ENCODE peak calls at places on chromosome 11, in four cellular contexts. U is body of pancreas, N is gastrocnemius medialis, V is ovary. O is an unnamed sample. For H3K4me1, the result is how much of the 10 kb centered on the place peaks cover.

GRCh38 chr11:83736689-83737088 is 450.5 kb upstream of the CCDC90B start:
- DNase-seq in U (no peak), N (no peak), V (no peak), O (no peak)

GRCh38 chr11:19352072-19352735 is 111.5 kb upstream of the E2F8 start:
- DNase-seq in U (no peak), N (no peak), V (no peak), O (no peak)

GRCh38 chr11:9384535-9385287 is at the start of gene IPO7:
- DNase-seq in U (peak), N (peak), V (peak), O (no peak)

GRCh38 chr11:132142554-132142953 is 772.1 kb downstream of the NTM start:
- DNase-seq in U (no peak), N (no peak), V (no peak), O (no peak)

GRCh38 chr11:123184531-123184930 is 10.5 kb downstream of the CLMP start:
- DNase-seq in U (no peak), N (no peak), V (no peak), O (no peak)

GRCh38 chr11:120303004-120303637 is 22.0 kb upstream of the TLCD5 start:
- DNase-seq in U (peak), N (peak), V (peak), O (no peak)

GRCh38 chr11:74138572-74138971 is 32.2 kb downstream of the C2CD3 start:
- DNase-seq in U (no peak), N (peak), V (no peak), O (no peak)

GRCh38 chr11:19879309-19880087 is 166.9 kb downstream of the NAV2 start:
- DNase-seq in U (no peak), N (no peak), V (no peak), O (no peak)

GRCh38 chr11:5369793-5370192 is 13.8 kb upstream of the OR51M1 start:
- DNase-seq in U (no peak), N (no peak), V (no peak), O (no peak)

DNA sequence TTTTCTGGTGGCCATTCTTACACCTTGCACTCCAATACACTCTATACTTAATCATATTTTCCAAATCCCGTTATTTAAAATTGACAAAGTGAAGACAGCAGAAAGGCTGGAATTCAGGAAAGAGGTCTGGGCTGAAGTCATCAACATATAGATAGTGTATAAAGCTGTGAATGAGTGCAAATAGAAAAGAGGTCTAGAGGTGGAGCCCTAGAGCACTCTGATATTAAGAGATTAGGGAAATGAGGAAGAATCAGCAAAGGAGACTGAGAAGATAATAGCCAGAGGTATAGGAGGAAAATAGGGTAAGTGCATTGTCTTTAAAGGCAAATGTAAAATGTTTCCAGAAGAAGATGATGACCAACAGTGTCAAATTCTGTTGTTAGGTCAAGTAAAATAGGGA is 7.9 kb downstream of the CTR9 start:
- DNase-seq in U (no peak), N (no peak), V (no peak), O (no peak)
- TF ChIP-seq CTCF in U (no peak), N (no peak), V (no peak), O (no peak)

GRCh38 chr11:128522063-128522942 is 65.1 kb downstream of the ETS1 start:
- DNase-seq in U (peak), N (peak), V (peak), O (no peak)

GRCh38 chr11:128520206-128520885 is 67.0 kb downstream of the ETS1 start:
- DNase-seq in U (no peak), N (no peak), V (no peak), O (no peak)

GRCh38 chr11:128519353-128519752 is 68.0 kb downstream of the ETS1 start:
- DNase-seq in U (no peak), N (no peak), V (no peak), O (no peak)

GRCh38 chr11:128521697-128522062 is 65.7 kb downstream of the ETS1 start:
- DNase-seq in U (no peak), N (no peak), V (peak), O (no peak)

DNA sequence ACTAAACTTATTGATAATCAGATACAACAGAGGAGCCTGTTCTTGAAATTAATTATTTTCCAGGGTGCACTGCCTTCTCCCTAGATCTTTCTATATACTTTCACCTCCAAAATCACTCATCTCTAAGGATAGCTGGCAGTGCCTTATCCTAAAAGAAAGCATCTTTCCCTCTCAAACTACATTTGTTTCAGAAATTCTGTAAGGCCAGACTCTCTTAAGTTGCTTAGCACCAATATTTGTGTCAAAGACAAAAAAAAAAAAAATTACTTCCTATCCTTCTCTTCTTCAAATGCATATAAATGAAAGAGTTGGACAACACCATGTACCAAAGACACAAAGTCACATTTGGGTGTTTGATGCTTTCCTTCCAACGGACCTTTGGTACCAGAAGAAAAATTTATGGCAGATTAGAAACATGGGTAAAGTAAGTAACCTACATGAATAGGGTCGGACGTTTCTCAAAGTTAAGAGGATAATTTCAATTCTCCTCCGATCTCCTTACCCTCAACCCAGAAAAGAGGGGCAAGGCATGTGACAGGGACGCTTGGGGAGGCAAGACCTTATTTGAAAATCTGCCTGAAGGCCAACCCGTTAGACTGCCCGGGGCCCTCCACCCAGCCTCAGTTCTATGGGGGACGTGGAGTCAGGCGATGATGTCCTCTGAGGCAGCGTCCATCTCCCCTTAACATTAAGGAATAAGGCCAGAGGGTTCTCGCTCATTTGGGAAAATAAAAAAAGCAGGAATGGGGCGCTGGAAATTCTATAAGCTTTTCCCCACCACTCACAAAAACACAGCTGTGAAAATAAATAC is 66.3 kb downstream of the ETS1 start:
- DNase-seq in U (no peak), N (no peak), V (no peak), O (no peak)
- TF ChIP-seq POLR2A in U (no peak), N (no peak), V (no peak), O (no peak)

GRCh38 chr11:6614446-6614845 is 2.4 kb upstream of the TAF10 start:
- DNase-seq in U (no peak), N (no peak), V (no peak), O (no peak)
- H3K4me1 ChIP-seq in U (under half), N (under half), V (under half), O (under half)

GRCh38 chr11:22669368-22669767 is 3.0 kb downstream of the GAS2 start:
- DNase-seq in U (no peak), N (no peak), V (no peak), O (no peak)

GRCh38 chr11:22666700-22667439 is 459 bp downstream of the GAS2 start:
- DNase-seq in U (peak), N (peak), V (peak), O (no peak)

GRCh38 chr11:22668005-22668796 is 1.8 kb downstream of the GAS2 start:
- DNase-seq in U (no peak), N (no peak), V (no peak), O (no peak)

GRCh38 chr11:22671751-22672150 is 5.3 kb downstream of the GAS2 start:
- DNase-seq in U (no peak), N (no peak), V (no peak), O (no peak)

DNA sequence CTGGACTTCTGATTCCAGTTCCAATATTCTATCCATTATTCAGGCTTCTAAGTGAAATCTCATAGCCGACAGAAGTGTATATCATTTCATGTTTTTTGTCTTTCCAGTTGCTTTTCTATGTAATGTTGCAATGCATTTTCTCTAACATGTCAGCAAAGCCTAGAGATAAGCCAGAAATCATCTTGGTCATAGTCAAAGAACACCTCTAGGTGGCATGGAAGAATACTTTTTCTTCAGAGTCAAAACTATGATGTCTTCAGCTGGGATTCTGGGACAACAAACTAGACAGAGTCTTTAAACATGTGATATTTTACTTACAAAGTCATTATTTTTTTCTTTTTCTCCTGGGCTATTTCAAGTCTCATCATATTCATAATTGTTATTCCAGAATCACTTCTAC is 4.4 kb downstream of the GAS2 start:
- DNase-seq in U (no peak), N (no peak), V (no peak), O (no peak)
- TF ChIP-seq CTCF in U (no peak), N (peak), V (no peak), O (no peak)

DNA sequence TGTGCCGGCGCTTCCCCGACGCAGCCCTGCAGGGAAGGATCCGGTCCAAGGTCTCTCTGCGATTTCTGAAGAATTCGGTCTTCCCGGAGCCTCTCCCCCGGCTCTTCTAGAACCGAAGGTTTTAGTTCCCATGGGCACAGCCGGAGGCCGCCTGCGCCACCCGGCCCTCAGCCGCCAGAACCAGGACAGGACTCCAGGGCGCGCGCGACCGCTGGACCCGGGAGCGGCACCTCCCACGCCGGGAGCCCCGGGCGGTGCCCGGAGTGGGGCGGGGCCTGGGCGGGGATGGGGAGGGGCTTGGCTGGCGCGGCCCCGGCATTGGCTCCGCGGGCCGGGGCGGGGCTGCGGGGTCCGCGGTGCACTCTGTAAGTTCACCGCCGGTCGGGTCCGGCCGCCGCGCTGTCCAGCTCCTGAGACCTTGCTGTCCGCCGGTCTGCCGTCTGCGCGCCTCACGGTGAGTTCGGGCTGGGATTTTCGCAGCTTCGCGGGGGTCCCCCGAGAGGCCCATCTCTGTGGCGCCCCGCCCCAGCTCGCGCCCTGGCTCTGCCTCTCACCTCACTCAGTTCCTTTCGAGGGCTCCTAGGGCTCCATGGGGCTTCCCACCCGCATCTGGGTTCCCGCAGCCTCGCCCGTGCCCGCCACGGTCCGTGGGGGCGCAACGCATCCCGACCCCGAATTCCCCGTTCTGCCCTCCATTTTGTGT is at the start of gene CDC42EP2:
- DNase-seq in U (peak), N (peak), V (peak), O (no peak)
- TF ChIP-seq POLR2A in U (peak), N (peak), V (peak), O (peak)

GRCh38 chr11:47269002-47269828 is 718 bp upstream of the MADD start:
- DNase-seq in U (peak), N (peak), V (peak), O (no peak)

GRCh38 chr11:47269829-47270305 is at the start of gene MADD:
- DNase-seq in U (peak), N (peak), V (peak), O (no peak)

GRCh38 chr11:47267858-47268257 is 2.1 kb upstream of the MADD start:
- DNase-seq in U (no peak), N (no peak), V (no peak), O (no peak)

GRCh38 chr11:47270331-47271271 is 668 bp downstream of the MADD start:
- DNase-seq in U (peak), N (no peak), V (no peak), O (no peak)

DNA sequence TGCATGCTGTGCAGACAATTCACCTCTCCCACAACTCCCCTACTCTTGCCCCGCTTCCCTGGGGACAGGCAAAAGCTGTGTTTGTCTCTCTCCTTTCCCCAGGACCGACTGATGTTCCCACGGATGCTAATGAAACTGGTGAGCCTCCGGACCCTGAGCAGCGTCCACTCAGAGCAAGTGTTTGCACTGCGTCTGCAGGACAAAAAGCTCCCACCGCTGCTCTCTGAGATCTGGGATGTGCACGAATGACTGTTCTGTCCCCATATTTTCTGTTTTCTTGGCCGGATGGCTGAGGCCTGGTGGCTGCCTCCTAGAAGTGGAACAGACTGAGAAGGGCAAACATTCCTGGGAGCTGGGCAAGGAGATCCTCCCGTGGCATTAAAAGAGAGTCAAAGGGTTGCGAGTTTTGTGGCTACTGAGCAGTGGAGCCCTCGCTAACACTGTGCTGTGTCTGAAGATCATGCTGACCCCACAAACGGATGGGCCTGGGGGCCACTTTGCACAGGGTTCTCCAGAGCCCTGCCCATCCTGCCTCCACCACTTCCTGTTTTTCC is 1.4 kb upstream of the MADD start:
- DNase-seq in U (no peak), N (no peak), V (no peak), O (no peak)
- H3K4me1 ChIP-seq in U (under half), N (under half), V (under half), O (under half)

O was measured in vagina.